ENCODE peak calls at places on chromosomes 6 and 20, in six cellular contexts. One of them, this sample, is unnamed. For H3K9me3, the result is how much of the 10 kb centered on the place peaks cover.

GRCh38 chr20:15767636-15768369 is 805.4 kb downstream of the KIF16B start:
- DNase-seq in GM12878: no peak
- DNase-seq in heart left ventricle: no peak
- DNase-seq in HCT116: no peak
- DNase-seq in psoas muscle: no peak
- DNase-seq in mammary epithelial cell: no peak
- DNase-seq in this sample: peak

GRCh38 chr20:50321797-50322480 is 131.3 kb downstream of the CEBPB start:
- DNase-seq in psoas muscle: no peak
- DNase-seq in heart left ventricle: no peak
- DNase-seq in HCT116: no peak
- DNase-seq in GM12878: no peak
- DNase-seq in mammary epithelial cell: peak
- DNase-seq in this sample: peak

GRCh38 chr20:59351148-59352040 is 51.0 kb downstream of the EDN3 start:
- DNase-seq in psoas muscle: no peak
- DNase-seq in GM12878: no peak
- DNase-seq in mammary epithelial cell: no peak
- DNase-seq in heart left ventricle: no peak
- DNase-seq in HCT116: no peak
- DNase-seq in this sample: peak

GRCh38 chr6:37514377-37514776 is 14.7 kb upstream of the CCDC167 start:
- DNase-seq in GM12878: no peak
- DNase-seq in psoas muscle: no peak
- DNase-seq in HCT116: no peak
- DNase-seq in heart left ventricle: no peak
- DNase-seq in mammary epithelial cell: peak
- DNase-seq in this sample: no peak

GRCh38 chr6:105301072-105301503 is 101.8 kb downstream of the PREP start:
- DNase-seq in HCT116: no peak
- DNase-seq in GM12878: no peak
- DNase-seq in mammary epithelial cell: no peak
- DNase-seq in heart left ventricle: peak
- DNase-seq in psoas muscle: no peak
- DNase-seq in this sample: peak

GRCh38 chr6:116221067-116221466 is 32.8 kb downstream of the TSPYL4 start:
- DNase-seq in GM12878: no peak
- DNase-seq in heart left ventricle: no peak
- DNase-seq in mammary epithelial cell: no peak
- DNase-seq in HCT116: no peak
- DNase-seq in psoas muscle: no peak
- DNase-seq in this sample: peak

GRCh38 chr6:3849681-3850450 is 693 bp downstream of the FAM50B start:
- DNase-seq in GM12878: no peak
- DNase-seq in heart left ventricle: no peak
- DNase-seq in HCT116: no peak
- DNase-seq in psoas muscle: peak
- DNase-seq in mammary epithelial cell: no peak
- DNase-seq in this sample: peak

GRCh38 chr6:116280161-116280959 is 630 bp upstream of the TSPYL1 start:
- DNase-seq in psoas muscle: no peak
- DNase-seq in heart left ventricle: no peak
- DNase-seq in GM12878: no peak
- DNase-seq in mammary epithelial cell: no peak
- DNase-seq in HCT116: no peak
- DNase-seq in this sample: no peak

GRCh38 chr6:134413241-134413643 is 95.3 kb upstream of the SGK1 start:
- DNase-seq in psoas muscle: no peak
- DNase-seq in GM12878: no peak
- DNase-seq in HCT116: no peak
- DNase-seq in heart left ventricle: no peak
- DNase-seq in mammary epithelial cell: no peak
- DNase-seq in this sample: no peak

GRCh38 chr6:112356994-112357393 is 9.9 kb downstream of the RFPL4B start:
- DNase-seq in HCT116: no peak
- DNase-seq in mammary epithelial cell: no peak
- DNase-seq in psoas muscle: no peak
- DNase-seq in GM12878: no peak
- DNase-seq in heart left ventricle: no peak
- DNase-seq in this sample: no peak

GRCh38 chr6:137921823-137922222 is 54.8 kb downstream of the TNFAIP3 start:
- DNase-seq in GM12878: no peak
- DNase-seq in heart left ventricle: no peak
- DNase-seq in psoas muscle: no peak
- DNase-seq in HCT116: no peak
- DNase-seq in mammary epithelial cell: no peak
- DNase-seq in this sample: no peak

GRCh38 chr6:124967444-124967843 is 5.2 kb downstream of the RNF217 start:
- DNase-seq in heart left ventricle: no peak
- DNase-seq in psoas muscle: no peak
- DNase-seq in HCT116: no peak
- DNase-seq in mammary epithelial cell: no peak
- DNase-seq in GM12878: no peak
- DNase-seq in this sample: no peak

GRCh38 chr6:31896493-31896855 is 1.0 kb downstream of the EHMT2 start:
- DNase-seq in heart left ventricle: no peak
- DNase-seq in HCT116: no peak
- DNase-seq in GM12878: no peak
- DNase-seq in psoas muscle: no peak
- DNase-seq in mammary epithelial cell: no peak
- DNase-seq in this sample: no peak

GRCh38 chr20:32356935-32357868 is 929 bp upstream of the ASXL1 start:
- DNase-seq in heart left ventricle: no peak
- DNase-seq in GM12878: peak
- DNase-seq in mammary epithelial cell: no peak
- DNase-seq in HCT116: peak
- DNase-seq in psoas muscle: no peak
- DNase-seq in this sample: peak

GRCh38 chr6:89978749-89979145 is 84.5 kb downstream of the GJA10 start:
- DNase-seq in psoas muscle: no peak
- DNase-seq in HCT116: no peak
- DNase-seq in GM12878: no peak
- DNase-seq in mammary epithelial cell: no peak
- DNase-seq in heart left ventricle: no peak
- DNase-seq in this sample: no peak

GRCh38 chr20:37907677-37908397 is 4.9 kb downstream of the VSTM2L start:
- DNase-seq in GM12878: no peak
- DNase-seq in psoas muscle: no peak
- DNase-seq in heart left ventricle: no peak
- DNase-seq in mammary epithelial cell: peak
- DNase-seq in HCT116: no peak
- DNase-seq in this sample: peak

GRCh38 chr6:45398075-45398817 is 20.5 kb upstream of the SUPT3H start:
- DNase-seq in mammary epithelial cell: peak
- DNase-seq in psoas muscle: no peak
- DNase-seq in heart left ventricle: no peak
- DNase-seq in HCT116: no peak
- DNase-seq in GM12878: no peak
- DNase-seq in this sample: no peak

GRCh38 chr20:41696428-41696827 is 78.3 kb upstream of the CHD6 start:
- DNase-seq in mammary epithelial cell: no peak
- DNase-seq in GM12878: no peak
- DNase-seq in heart left ventricle: no peak
- DNase-seq in HCT116: no peak
- DNase-seq in psoas muscle: no peak
- DNase-seq in this sample: no peak

GRCh38 chr20:8951136-8951535 is 117.8 kb upstream of the PLCB4 start:
- DNase-seq in heart left ventricle: no peak
- DNase-seq in mammary epithelial cell: no peak
- DNase-seq in GM12878: no peak
- DNase-seq in HCT116: no peak
- DNase-seq in psoas muscle: no peak
- DNase-seq in this sample: no peak

GRCh38 chr6:137950581-137950980 is 83.5 kb downstream of the TNFAIP3 start:
- DNase-seq in psoas muscle: no peak
- DNase-seq in mammary epithelial cell: no peak
- DNase-seq in heart left ventricle: no peak
- DNase-seq in GM12878: no peak
- DNase-seq in HCT116: no peak
- DNase-seq in this sample: no peak

GRCh38 chr20:34302312-34302722 is 838 bp downstream of the AHCY start:
- DNase-seq in HCT116: no peak
- DNase-seq in mammary epithelial cell: peak
- DNase-seq in GM12878: no peak
- DNase-seq in heart left ventricle: no peak
- DNase-seq in psoas muscle: no peak
- DNase-seq in this sample: no peak

GRCh38 chr6:42378536-42378935 is 73.2 kb downstream of the TRERF1 start:
- DNase-seq in heart left ventricle: no peak
- DNase-seq in GM12878: no peak
- DNase-seq in psoas muscle: no peak
- DNase-seq in HCT116: no peak
- DNase-seq in mammary epithelial cell: no peak
- DNase-seq in this sample: no peak

GRCh38 chr6:138662474-138662873 is 111.1 kb upstream of the CCDC28A start:
- DNase-seq in heart left ventricle: no peak
- DNase-seq in psoas muscle: no peak
- DNase-seq in GM12878: no peak
- DNase-seq in HCT116: no peak
- DNase-seq in mammary epithelial cell: peak
- DNase-seq in this sample: peak

GRCh38 chr6:21350917-21351316 is 242.6 kb upstream of the SOX4 start:
- DNase-seq in mammary epithelial cell: no peak
- DNase-seq in heart left ventricle: no peak
- DNase-seq in psoas muscle: no peak
- DNase-seq in GM12878: no peak
- DNase-seq in HCT116: no peak
- DNase-seq in this sample: no peak

GRCh38 chr6:21349834-21350233 is 243.7 kb upstream of the SOX4 start:
- DNase-seq in psoas muscle: no peak
- DNase-seq in mammary epithelial cell: no peak
- DNase-seq in GM12878: no peak
- DNase-seq in heart left ventricle: no peak
- DNase-seq in HCT116: no peak
- DNase-seq in this sample: no peak

GRCh38 chr6:21352131-21352530 is 241.4 kb upstream of the SOX4 start:
- DNase-seq in GM12878: no peak
- DNase-seq in psoas muscle: no peak
- DNase-seq in heart left ventricle: no peak
- DNase-seq in mammary epithelial cell: no peak
- DNase-seq in HCT116: no peak
- DNase-seq in this sample: no peak

DNA sequence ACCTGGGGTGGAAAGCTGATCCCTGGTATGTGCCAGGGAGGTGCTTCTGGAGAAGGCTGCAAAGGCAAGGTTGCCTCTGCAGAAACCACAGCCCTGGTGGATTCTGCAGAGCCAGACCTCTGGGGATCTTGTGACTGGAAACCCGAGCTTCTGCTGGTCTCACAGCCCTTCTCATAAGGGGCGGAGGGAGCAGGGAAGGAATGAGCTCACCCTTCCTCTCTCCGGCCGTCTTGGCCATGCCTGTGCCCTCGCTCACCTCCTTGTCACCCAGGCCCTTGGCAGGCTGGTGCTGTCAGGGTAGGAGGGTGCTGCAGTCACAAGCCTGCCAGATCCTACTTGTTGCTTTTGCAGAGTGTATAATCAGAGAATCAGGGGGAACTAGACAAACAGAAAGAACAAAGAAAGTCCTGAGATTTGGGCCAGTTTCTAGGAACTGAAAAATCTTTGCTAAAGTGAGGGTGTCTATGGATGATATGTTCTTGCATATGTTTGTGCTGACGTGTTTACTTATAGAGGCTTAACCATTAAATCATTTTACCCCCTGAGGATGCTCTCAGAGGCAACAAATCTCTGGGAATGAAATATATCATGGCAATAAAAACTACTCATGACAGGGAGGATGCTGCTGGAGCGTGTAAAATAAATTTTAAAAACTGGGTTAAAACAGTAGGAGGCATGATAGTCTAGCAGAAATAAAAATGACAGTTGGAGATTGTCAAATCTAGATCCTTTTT is 244.9 kb upstream of the SOX4 start:
- DNase-seq in psoas muscle: peak
- DNase-seq in heart left ventricle: no peak
- DNase-seq in mammary epithelial cell: peak
- DNase-seq in HCT116: no peak
- DNase-seq in GM12878: no peak
- DNase-seq in this sample: peak
- H3K9me3 ChIP-seq in psoas muscle: under half
- H3K9me3 ChIP-seq in heart left ventricle: under half
- H3K9me3 ChIP-seq in mammary epithelial cell: under half
- H3K9me3 ChIP-seq in HCT116: under half
- H3K9me3 ChIP-seq in GM12878: under half
- H3K9me3 ChIP-seq in this sample: under half

GRCh38 chr20:55333798-55334197 is 671.5 kb downstream of the CBLN4 start:
- DNase-seq in heart left ventricle: no peak
- DNase-seq in GM12878: no peak
- DNase-seq in HCT116: no peak
- DNase-seq in mammary epithelial cell: no peak
- DNase-seq in psoas muscle: no peak
- DNase-seq in this sample: no peak
- H3K9me3 ChIP-seq in heart left ventricle: under half
- H3K9me3 ChIP-seq in GM12878: under half
- H3K9me3 ChIP-seq in HCT116: under half
- H3K9me3 ChIP-seq in mammary epithelial cell: under half
- H3K9me3 ChIP-seq in psoas muscle: under half
- H3K9me3 ChIP-seq in this sample: under half

GRCh38 chr20:31274441-31274840 is 17.0 kb downstream of the DEFB115 start:
- DNase-seq in GM12878: no peak
- DNase-seq in heart left ventricle: no peak
- DNase-seq in psoas muscle: no peak
- DNase-seq in mammary epithelial cell: no peak
- DNase-seq in HCT116: no peak
- DNase-seq in this sample: no peak

GRCh38 chr20:31278178-31278577 is 20.7 kb downstream of the DEFB115 start:
- DNase-seq in psoas muscle: no peak
- DNase-seq in mammary epithelial cell: no peak
- DNase-seq in GM12878: no peak
- DNase-seq in heart left ventricle: no peak
- DNase-seq in HCT116: no peak
- DNase-seq in this sample: no peak
- H3K9me3 ChIP-seq in psoas muscle: under half
- H3K9me3 ChIP-seq in mammary epithelial cell: under half
- H3K9me3 ChIP-seq in GM12878: under half
- H3K9me3 ChIP-seq in heart left ventricle: under half
- H3K9me3 ChIP-seq in HCT116: under half
- H3K9me3 ChIP-seq in this sample: under half

DNA sequence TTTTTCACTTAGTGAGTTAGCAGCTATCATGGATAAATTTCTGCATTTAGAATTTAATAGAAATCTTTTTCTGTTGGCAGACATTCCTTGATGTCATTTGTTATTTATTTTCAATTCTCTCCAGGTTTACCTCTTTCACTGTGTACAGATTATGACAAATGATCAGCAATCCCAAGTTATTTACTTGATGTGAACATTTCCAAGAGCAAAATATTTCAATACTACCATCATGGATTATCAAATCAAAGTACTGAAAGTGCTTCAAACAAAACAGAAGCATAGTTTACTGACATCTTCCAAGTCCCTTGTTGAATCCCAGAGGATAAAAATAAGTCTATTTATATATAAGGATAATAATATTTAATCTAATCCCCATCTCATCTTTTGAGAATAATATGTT is 852.2 kb upstream of the CITED2 start:
- DNase-seq in psoas muscle: no peak
- DNase-seq in HCT116: no peak
- DNase-seq in mammary epithelial cell: no peak
- DNase-seq in GM12878: no peak
- DNase-seq in heart left ventricle: no peak
- DNase-seq in this sample: no peak
- H3K9me3 ChIP-seq in psoas muscle: under half
- H3K9me3 ChIP-seq in HCT116: under half
- H3K9me3 ChIP-seq in mammary epithelial cell: under half
- H3K9me3 ChIP-seq in GM12878: under half
- H3K9me3 ChIP-seq in heart left ventricle: under half
- H3K9me3 ChIP-seq in this sample: under half